ENCODE peak calls at places on chromosome 16, in four cellular contexts. Q is A549, E is HepG2, W is WTC11. T is an unnamed sample.

GRCh38 chr16:84115919-84116719 is 623 bp downstream of the MBTPS1 start:
- DNase-seq in Q (peak), E (peak), W (no peak), T (no peak)

GRCh38 chr16:28859326-28859725 is 4.3 kb upstream of the SH2B1 start:
- DNase-seq in Q (no peak), E (no peak), W (no peak), T (no peak)

GRCh38 chr16:72961863-72962262 is 86.1 kb downstream of the ZFHX3 start:
- DNase-seq in W (no peak), E (no peak), Q (no peak), T (no peak)

GRCh38 chr16:53091508-53092211 is 36.9 kb downstream of the CHD9 start:
- DNase-seq in W (peak), E (no peak), Q (no peak), T (no peak)

GRCh38 chr16:54938351-54939346 is 8.0 kb downstream of the IRX5 start:
- DNase-seq in E (no peak), W (peak), Q (no peak), T (no peak)

GRCh38 chr16:10402975-10403374 is 17.1 kb downstream of the ATF7IP2 start:
- DNase-seq in W (no peak), Q (no peak), E (no peak), T (no peak)

GRCh38 chr16:74521691-74522090 is 85.2 kb downstream of the GLG1 start:
- DNase-seq in E (no peak), Q (no peak), W (no peak), T (no peak)

GRCh38 chr16:5633845-5634440 is 536.3 kb upstream of the EEF2KMT start:
- DNase-seq in Q (peak), W (no peak), E (peak), T (peak)

GRCh38 chr16:71569621-71570020 is 7.3 kb downstream of the TAT start:
- DNase-seq in E (no peak), Q (no peak), W (no peak), T (no peak)

GRCh38 chr16:4053663-4054479 is 62.4 kb downstream of the ADCY9 start:
- DNase-seq in E (no peak), W (no peak), Q (no peak), T (no peak)

GRCh38 chr16:19745286-19746018 is 27.4 kb downstream of the IQCK start:
- DNase-seq in E (no peak), W (no peak), Q (no peak), T (no peak)

GRCh38 chr16:85258616-85259015 is 146.3 kb upstream of the CIBAR2 start:
- DNase-seq in E (no peak), Q (no peak), W (no peak), T (no peak)

GRCh38 chr16:50266337-50267091 is at the start of gene ADCY7:
- DNase-seq in W (peak), Q (no peak), E (no peak), T (peak)

GRCh38 chr16:27639588-27640276 is 89.8 kb downstream of the KATNIP start:
- DNase-seq in W (peak), Q (peak), E (peak), T (peak)

GRCh38 chr16:27111486-27111885 is 44.8 kb downstream of the C16orf82 start:
- DNase-seq in W (no peak), E (no peak), Q (no peak), T (no peak)

GRCh38 chr16:89373355-89374110 is 116.8 kb downstream of the ANKRD11 start:
- DNase-seq in E (no peak), W (no peak), Q (no peak), T (no peak)

GRCh38 chr16:84485255-84486010 is 19.0 kb downstream of the MEAK7 start:
- DNase-seq in W (no peak), Q (no peak), E (no peak), T (no peak)

GRCh38 chr16:11742041-11742535 is 569 bp downstream of the TXNDC11 start:
- DNase-seq in E (peak), Q (peak), W (no peak), T (peak)

GRCh38 chr16:30369091-30369937 is 980 bp downstream of the TBC1D10B start:
- DNase-seq in E (no peak), W (no peak), Q (no peak), T (no peak)

GRCh38 chr16:58511933-58512815 is 3.1 kb upstream of the SETD6 start:
- DNase-seq in E (peak), W (peak), Q (peak), T (peak)
- TF ChIP-seq NR3C1 in E (no peak), W (no peak), Q (no peak), T (no peak)

GRCh38 chr16:57862698-57863433 is 60.6 kb upstream of the KIFC3 start:
- DNase-seq in Q (peak), E (peak), W (no peak), T (no peak)
- TF ChIP-seq ESRRA in Q (no peak), E (peak), W (no peak), T (no peak)

DNA sequence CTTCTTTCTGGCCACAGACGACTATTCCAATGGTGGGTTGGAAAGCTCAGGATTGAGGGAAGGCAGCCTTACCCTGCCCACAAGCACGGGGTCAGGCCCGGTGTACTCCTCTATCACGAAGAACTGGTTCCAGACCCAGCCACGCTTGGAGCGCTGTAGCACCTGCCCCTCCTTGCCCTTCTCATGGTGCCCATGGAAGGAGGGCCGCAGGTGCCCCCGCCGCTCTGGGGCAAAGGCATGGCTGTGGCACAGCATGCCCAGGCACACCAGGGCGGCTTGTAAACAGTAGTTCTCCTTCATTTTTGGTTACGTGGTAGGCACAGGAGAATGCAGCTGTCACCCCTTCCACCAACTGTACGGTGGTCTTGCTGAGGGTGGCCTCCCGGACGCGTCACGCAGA is 117.3 kb downstream of the CDH11 start:
- DNase-seq in Q (no peak), W (no peak), E (no peak), T (no peak)
- TF ChIP-seq NR3C1 in Q (no peak), W (no peak), E (no peak), T (no peak)

GRCh38 chr16:80323187-80323807 is 217.5 kb upstream of the DYNLRB2 start:
- DNase-seq in Q (no peak), W (no peak), E (no peak), T (no peak)

GRCh38 chr16:80319181-80319580 is 221.6 kb upstream of the DYNLRB2 start:
- DNase-seq in Q (no peak), E (no peak), W (no peak), T (no peak)

GRCh38 chr16:80317132-80318098 is 223.4 kb upstream of the DYNLRB2 start:
- DNase-seq in W (peak), Q (no peak), E (peak), T (no peak)

GRCh38 chr16:80314042-80314441 is 226.8 kb upstream of the DYNLRB2 start:
- DNase-seq in Q (no peak), E (no peak), W (no peak), T (no peak)

DNA sequence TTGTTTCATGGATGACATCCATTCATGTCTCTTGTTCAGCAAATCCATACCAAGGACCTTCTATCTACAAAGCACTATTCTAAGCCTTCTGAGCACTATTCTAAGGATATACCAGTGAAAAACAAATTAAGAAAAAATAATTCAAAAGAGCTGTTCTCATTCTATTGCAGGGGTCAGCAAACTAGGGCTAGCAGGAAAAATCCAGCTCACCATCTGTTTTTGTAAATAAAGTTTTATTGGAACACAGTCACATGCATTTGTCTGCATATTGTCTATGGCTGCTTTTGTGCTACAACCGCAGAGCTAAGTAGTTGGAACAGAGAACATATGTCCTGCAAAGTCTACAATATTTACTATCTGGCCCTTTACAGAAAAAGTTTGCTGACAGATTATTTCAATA is 222.7 kb upstream of the DYNLRB2 start:
- DNase-seq in E (no peak), W (no peak), Q (no peak), T (no peak)
- TF ChIP-seq ESRRA in E (no peak), W (no peak), Q (no peak), T (no peak)

DNA sequence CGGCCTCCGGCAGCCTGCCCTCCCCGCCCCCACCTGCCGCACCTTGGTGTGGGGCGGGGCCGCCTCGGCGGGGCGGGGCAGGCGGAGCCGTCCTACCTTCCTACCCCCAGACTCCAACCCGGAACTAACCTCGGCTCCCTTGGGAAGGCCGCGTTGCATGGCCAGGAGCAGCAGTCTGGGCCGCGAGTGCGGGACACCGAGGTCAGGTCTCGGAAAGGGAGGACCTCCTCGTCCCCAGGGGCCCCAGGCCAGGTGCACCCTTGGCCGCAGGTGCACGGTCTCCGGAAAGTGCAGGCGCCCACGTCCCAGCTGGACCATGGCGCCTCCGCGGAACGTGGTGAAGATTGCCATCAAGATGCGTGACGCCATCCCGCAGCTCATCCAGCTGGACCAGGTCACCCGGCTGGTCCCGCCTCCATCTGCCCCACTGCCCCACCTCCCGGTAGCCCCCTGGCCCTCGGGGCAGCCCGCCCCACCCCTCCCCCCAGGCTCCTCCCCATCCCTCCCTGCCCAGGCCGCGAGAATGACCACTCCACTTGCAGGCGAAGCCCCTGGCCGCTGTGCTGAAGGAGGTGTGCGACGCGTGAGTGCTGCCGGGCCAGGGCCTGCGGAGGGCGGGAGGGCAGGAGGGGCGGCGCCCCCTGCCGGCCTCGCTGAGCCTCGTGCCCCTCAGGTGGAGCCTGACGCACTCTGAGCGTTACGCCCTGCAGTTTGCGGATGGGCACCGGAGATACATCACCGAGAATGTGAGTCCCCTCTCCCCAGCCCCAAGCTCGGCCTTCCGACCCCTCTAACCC is at the start of gene ELMO3:
- DNase-seq in W (peak), Q (no peak), E (no peak), T (no peak)
- TF ChIP-seq NR3C1 in W (no peak), Q (no peak), E (no peak), T (no peak)

GRCh38 chr16:87470332-87470731 is 22.5 kb downstream of the ZCCHC14 start:
- DNase-seq in E (no peak), Q (no peak), W (no peak), T (no peak)
- TF ChIP-seq ESRRA in E (no peak), Q (no peak), W (no peak), T (no peak)

GRCh38 chr16:626787-627457 is 3.9 kb upstream of the WFIKKN1 start:
- DNase-seq in E (no peak), W (no peak), Q (peak), T (peak)
- TF ChIP-seq NR3C1 in E (no peak), W (no peak), Q (no peak), T (no peak)

DNA sequence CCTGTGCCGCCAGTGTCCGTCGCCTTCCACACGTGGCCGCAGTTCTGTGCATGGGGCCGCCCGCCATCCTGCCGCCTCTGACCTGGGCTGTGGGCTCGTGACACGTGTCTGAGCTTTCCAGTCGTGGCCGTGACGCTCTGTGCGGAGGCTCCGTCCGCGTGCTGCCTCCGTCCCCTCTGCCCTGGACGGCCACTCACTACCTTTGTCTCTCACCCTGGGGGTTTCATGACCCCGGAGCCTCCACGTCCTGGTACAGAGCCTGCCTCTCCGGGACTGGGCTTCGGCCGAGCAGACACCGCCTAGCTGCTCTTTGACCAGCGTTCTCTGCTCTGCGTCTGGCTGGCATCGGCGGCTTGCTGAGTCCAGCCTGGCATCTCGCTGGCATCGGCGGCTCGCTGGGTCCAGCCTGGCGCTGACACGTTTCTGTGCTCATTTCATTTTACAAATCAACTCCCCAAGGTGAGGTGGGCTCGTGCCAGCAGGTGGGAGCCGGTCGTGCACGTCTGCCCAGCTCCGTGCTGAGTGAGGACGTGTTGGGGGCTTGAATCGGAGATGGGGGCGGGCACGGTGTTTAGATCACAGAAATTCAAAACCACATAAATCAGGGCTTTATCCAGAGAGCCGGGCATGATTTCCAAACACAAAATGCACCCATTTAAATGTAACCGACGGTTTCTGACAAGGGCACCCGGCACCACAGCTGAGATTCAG is 44.3 kb upstream of the GNG13 start:
- DNase-seq in W (no peak), Q (no peak), E (no peak), T (no peak)
- TF ChIP-seq ESRRA in W (no peak), Q (no peak), E (no peak), T (no peak)

T was measured in K562.